ENCODE peak calls at places on chromosome 3, in ten cellular contexts. Y is left cardiac atrium, A is substantia nigra, S is HS-5, O is body of pancreas, M is A549, N is mucosa of descending colon, P is lower lobe of right lung, V is T-helper 9 cell, G is GM12891. H is an unnamed sample.
A peak's percentile ranks its signal among the peaks of the same experiment; 100 is the strongest.

GRCh38 chr3:167882057-167882667 is 146.6 kb downstream of the SERPINI1 start:
- DNase-seq in Y (no peak), A (no peak), S (no peak), O (no peak), M (peak; percentile 8), N (no peak), P (no peak), V (no peak), G (no peak), H (no peak)

GRCh38 chr3:126108689-126109075 is 24.8 kb upstream of the SLC41A3 start:
- DNase-seq in Y (no peak), A (no peak), S (no peak), O (no peak), M (no peak), N (no peak), P (no peak), V (no peak), G (no peak), H (no peak)

GRCh38 chr3:4709336-4709735 is 216.2 kb downstream of the ITPR1 start:
- DNase-seq in Y (no peak), A (no peak), S (no peak), O (no peak), M (no peak), N (no peak), P (no peak), V (no peak), G (no peak), H (no peak)

GRCh38 chr3:179376474-179376873 is 29.0 kb downstream of the MFN1 start:
- DNase-seq in Y (no peak), A (no peak), S (no peak), O (no peak), M (no peak), N (no peak), P (no peak), V (no peak), G (no peak), H (no peak)

GRCh38 chr3:112979244-112979832 is 4.4 kb upstream of the CD200R1 start:
- DNase-seq in Y (no peak), A (no peak), S (peak; percentile 15), O (no peak), M (peak; percentile 21), N (no peak), P (no peak), V (no peak), G (no peak), H (no peak)

GRCh38 chr3:166484470-166484869 is 647.2 kb upstream of the BCHE start:
- DNase-seq in Y (no peak), A (no peak), S (no peak), O (no peak), M (no peak), N (no peak), P (no peak), V (no peak), G (no peak), H (no peak)

GRCh38 chr3:36907911-36908646 is 36.8 kb downstream of the TRANK1 start:
- DNase-seq in Y (peak; percentile 62), A (no peak), S (peak; percentile 19), O (peak; percentile 69), M (peak; percentile 79), N (peak; percentile 84), P (peak; percentile 67), V (peak; percentile 59), G (no peak), H (peak; percentile 78)

GRCh38 chr3:123713211-123713610 is 128.4 kb upstream of the HACD2 start:
- DNase-seq in Y (no peak), A (peak; percentile 41), S (no peak), O (peak; percentile 32), M (no peak), N (no peak), P (peak; percentile 74), V (no peak), G (no peak), H (no peak)

GRCh38 chr3:64444619-64445317 is 219.5 kb upstream of the PRICKLE2 start:
- DNase-seq in Y (no peak), A (no peak), S (no peak), O (no peak), M (no peak), N (peak; percentile 45), P (no peak), V (no peak), G (no peak), H (peak; percentile 70)

GRCh38 chr3:83632526-83632925 is 1326.3 kb upstream of the CADM2 start:
- DNase-seq in Y (no peak), A (no peak), S (peak; percentile 4), O (no peak), M (no peak), N (no peak), P (no peak), V (no peak), G (no peak), H (no peak)

GRCh38 chr3:57919987-57920386 is 88.2 kb upstream of the FLNB start:
- DNase-seq in Y (no peak), A (no peak), S (no peak), O (no peak), M (no peak), N (no peak), P (no peak), V (no peak), G (no peak), H (no peak)

GRCh38 chr3:194083253-194084224 is 52.4 kb upstream of the HES1 start:
- DNase-seq in Y (no peak), A (no peak), S (no peak), O (no peak), M (no peak), N (no peak), P (no peak), V (no peak), G (no peak), H (no peak)

GRCh38 chr3:29642393-29643033 is 361.6 kb downstream of the RBMS3 start:
- DNase-seq in Y (peak; percentile 32), A (no peak), S (no peak), O (no peak), M (no peak), N (no peak), P (no peak), V (no peak), G (no peak), H (no peak)

GRCh38 chr3:60756231-60756630 is 495.0 kb downstream of the FHIT start:
- DNase-seq in Y (no peak), A (no peak), S (no peak), O (no peak), M (no peak), N (no peak), P (no peak), V (no peak), G (no peak), H (no peak)

GRCh38 chr3:535566-536416 is 339.2 kb downstream of the CHL1 start:
- DNase-seq in Y (peak; percentile 62), A (no peak), S (no peak), O (peak; percentile 60), M (no peak), N (peak; percentile 44), P (peak; percentile 56), V (no peak), G (no peak), H (peak; percentile 82)

GRCh38 chr3:126261037-126261436 is 80.7 kb upstream of the ALDH1L1 start:
- DNase-seq in Y (peak; percentile 72), A (peak; percentile 41), S (no peak), O (peak; percentile 60), M (no peak), N (no peak), P (no peak), V (no peak), G (no peak), H (peak; percentile 83)

GRCh38 chr3:197216169-197216860 is 82.1 kb downstream of the DLG1 start:
- DNase-seq in Y (no peak), A (no peak), S (peak; percentile 66), O (no peak), M (no peak), N (no peak), P (no peak), V (no peak), G (no peak), H (no peak)

GRCh38 chr3:99023590-99024192 is 122.2 kb upstream of the DCBLD2 start:
- DNase-seq in Y (no peak), A (no peak), S (peak; percentile 25), O (no peak), M (peak; percentile 23), N (no peak), P (no peak), V (no peak), G (no peak), H (no peak)

GRCh38 chr3:196563721-196564225 is 4.6 kb downstream of the WDR53 start:
- DNase-seq in Y (no peak), A (no peak), S (no peak), O (no peak), M (peak; percentile 36), N (no peak), P (no peak), V (peak; percentile 12), G (no peak), H (no peak)

GRCh38 chr3:34301313-34301712 is 502.9 kb downstream of the PDCD6IP start:
- DNase-seq in Y (no peak), A (no peak), S (no peak), O (no peak), M (no peak), N (no peak), P (no peak), V (no peak), G (no peak), H (no peak)

GRCh38 chr3:192038726-192039125 is 577.8 kb downstream of the PYDC2 start:
- DNase-seq in Y (no peak), A (no peak), S (peak; percentile 23), O (no peak), M (no peak), N (no peak), P (no peak), V (no peak), G (no peak), H (no peak)

GRCh38 chr3:42159147-42159546 is 68.0 kb downstream of the TRAK1 start:
- DNase-seq in Y (no peak), A (no peak), S (no peak), O (no peak), M (no peak), N (no peak), P (no peak), V (no peak), G (no peak), H (no peak)

GRCh38 chr3:150407051-150407817 is 864 bp upstream of the TSC22D2 start:
- DNase-seq in Y (peak; percentile 24), A (no peak), S (no peak), O (no peak), M (no peak), N (no peak), P (no peak), V (no peak), G (no peak), H (no peak)

GRCh38 chr3:49840371-49840770 is 16.0 kb downstream of the TRAIP start:
- DNase-seq in Y (no peak), A (no peak), S (no peak), O (no peak), M (no peak), N (no peak), P (no peak), V (no peak), G (no peak), H (no peak)

GRCh38 chr3:141308588-141309218 is 59.6 kb upstream of the ZBTB38 start:
- DNase-seq in Y (peak; percentile 59), A (no peak), S (no peak), O (peak; percentile 84), M (peak; percentile 88), N (peak; percentile 54), P (peak; percentile 69), V (no peak), G (no peak), H (peak; percentile 85)

GRCh38 chr3:79491029-79491634 is 276.7 kb downstream of the ROBO1 start:
- DNase-seq in Y (no peak), A (no peak), S (no peak), O (no peak), M (no peak), N (no peak), P (no peak), V (no peak), G (no peak), H (no peak)

GRCh38 chr3:140854961-140855360 is 86.7 kb upstream of the SLC25A36 start:
- DNase-seq in Y (no peak), A (no peak), S (no peak), O (no peak), M (no peak), N (no peak), P (no peak), V (no peak), G (no peak), H (no peak)

GRCh38 chr3:171286580-171287249 is 173.5 kb downstream of the TNIK start:
- DNase-seq in Y (no peak), A (no peak), S (no peak), O (no peak), M (no peak), N (no peak), P (no peak), V (no peak), G (no peak), H (no peak)